ENCODE peak calls at places on chromosomes 13 and 19, in seven cellular contexts. One of them, this sample, is unnamed.

GRCh38 chr13:109381546-109382180 is 404.7 kb downstream of the IRS2 start:
- DNase-seq in H1: no peak
- DNase-seq in A673: no peak
- DNase-seq in GM23248: peak
- DNase-seq in DND-41: no peak
- DNase-seq in GM12878: no peak
- DNase-seq in mammary epithelial cell: peak
- DNase-seq in this sample: no peak

GRCh38 chr13:60329221-60329983 is 67.6 kb upstream of the TDRD3 start:
- DNase-seq in mammary epithelial cell: peak
- DNase-seq in GM23248: peak
- DNase-seq in DND-41: peak
- DNase-seq in A673: peak
- DNase-seq in GM12878: peak
- DNase-seq in H1: peak
- DNase-seq in this sample: no peak

GRCh38 chr13:25224151-25224550 is 52.1 kb upstream of the AMER2 start:
- DNase-seq in GM23248: no peak
- DNase-seq in mammary epithelial cell: no peak
- DNase-seq in H1: no peak
- DNase-seq in DND-41: no peak
- DNase-seq in A673: no peak
- DNase-seq in GM12878: no peak
- DNase-seq in this sample: no peak

GRCh38 chr13:33264620-33264978 is 21.0 kb downstream of the STARD13 start:
- DNase-seq in mammary epithelial cell: no peak
- DNase-seq in GM12878: no peak
- DNase-seq in A673: no peak
- DNase-seq in DND-41: no peak
- DNase-seq in H1: no peak
- DNase-seq in GM23248: no peak
- DNase-seq in this sample: no peak

GRCh38 chr19:4455742-4456565 is 1.6 kb downstream of the UBXN6 start:
- DNase-seq in mammary epithelial cell: peak
- DNase-seq in H1: no peak
- DNase-seq in DND-41: no peak
- DNase-seq in GM23248: peak
- DNase-seq in GM12878: no peak
- DNase-seq in A673: no peak
- DNase-seq in this sample: no peak

GRCh38 chr13:95296326-95296939 is 4.8 kb downstream of the ABCC4 start:
- DNase-seq in H1: peak
- DNase-seq in GM23248: peak
- DNase-seq in A673: no peak
- DNase-seq in DND-41: no peak
- DNase-seq in GM12878: no peak
- DNase-seq in mammary epithelial cell: peak
- DNase-seq in this sample: no peak

GRCh38 chr19:47434088-47434487 is 14.8 kb upstream of the MEIS3 start:
- DNase-seq in GM12878: no peak
- DNase-seq in DND-41: no peak
- DNase-seq in GM23248: no peak
- DNase-seq in H1: no peak
- DNase-seq in mammary epithelial cell: no peak
- DNase-seq in A673: no peak
- DNase-seq in this sample: no peak

GRCh38 chr13:24271611-24272451 is 37.5 kb upstream of the C1QTNF9 start:
- DNase-seq in A673: peak
- DNase-seq in DND-41: peak
- DNase-seq in mammary epithelial cell: peak
- DNase-seq in H1: no peak
- DNase-seq in GM12878: peak
- DNase-seq in GM23248: peak
- DNase-seq in this sample: no peak

GRCh38 chr13:33312150-33312908 is 26.8 kb upstream of the STARD13 start:
- DNase-seq in GM12878: no peak
- DNase-seq in H1: no peak
- DNase-seq in mammary epithelial cell: peak
- DNase-seq in A673: peak
- DNase-seq in GM23248: peak
- DNase-seq in DND-41: no peak
- DNase-seq in this sample: no peak

GRCh38 chr13:57568865-57569264 is 62.7 kb upstream of the PCDH17 start:
- DNase-seq in A673: no peak
- DNase-seq in mammary epithelial cell: no peak
- DNase-seq in DND-41: no peak
- DNase-seq in GM12878: no peak
- DNase-seq in H1: no peak
- DNase-seq in GM23248: no peak
- DNase-seq in this sample: no peak

GRCh38 chr19:46014534-46014933 is 8.3 kb downstream of the PGLYRP1 start:
- DNase-seq in mammary epithelial cell: no peak
- DNase-seq in GM23248: no peak
- DNase-seq in H1: no peak
- DNase-seq in A673: no peak
- DNase-seq in DND-41: no peak
- DNase-seq in GM12878: no peak
- DNase-seq in this sample: no peak
- TF ChIP-seq EZH2 in mammary epithelial cell: no peak
- TF ChIP-seq EZH2 in GM23248: no peak
- TF ChIP-seq EZH2 in H1: no peak
- TF ChIP-seq EZH2 in A673: no peak
- TF ChIP-seq EZH2 in DND-41: no peak
- TF ChIP-seq EZH2 in GM12878: no peak
- TF ChIP-seq EZH2 in this sample: no peak

DNA sequence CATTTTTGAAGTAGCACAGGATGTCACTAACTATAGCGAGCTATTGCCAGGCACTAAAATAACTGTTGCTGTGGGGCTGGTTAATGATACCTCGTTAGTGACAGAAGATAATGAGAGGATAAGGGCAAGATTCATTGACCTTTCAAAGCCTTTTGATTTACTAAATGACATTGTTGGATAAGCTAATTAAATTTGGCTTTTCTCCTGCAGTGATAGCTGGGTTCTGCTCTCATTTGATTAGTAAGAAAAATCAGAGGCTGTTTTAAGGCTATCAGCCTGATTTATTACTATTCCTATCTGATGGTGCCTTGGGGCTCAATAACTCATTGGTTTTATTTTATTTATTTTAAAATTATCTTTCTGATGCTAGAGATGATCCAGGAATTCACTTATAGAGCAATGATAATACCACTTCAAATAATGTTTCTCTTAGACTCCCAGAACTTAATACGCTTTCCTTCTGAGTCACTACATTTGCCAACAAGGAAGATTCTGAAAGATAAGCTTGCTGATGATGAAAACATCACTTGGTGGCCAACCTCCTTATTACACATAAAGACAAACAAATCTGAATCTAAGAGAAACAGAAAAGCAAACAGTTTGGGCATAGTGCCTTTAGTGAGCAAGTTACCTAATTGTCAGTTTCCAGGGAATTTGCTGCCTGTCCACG is 501.3 kb upstream of the ARGLU1 start:
- DNase-seq in GM23248: no peak
- DNase-seq in DND-41: no peak
- DNase-seq in GM12878: no peak
- DNase-seq in mammary epithelial cell: no peak
- DNase-seq in H1: no peak
- DNase-seq in A673: no peak
- DNase-seq in this sample: no peak
- TF ChIP-seq EZH2 in GM23248: no peak
- TF ChIP-seq EZH2 in DND-41: no peak
- TF ChIP-seq EZH2 in GM12878: no peak
- TF ChIP-seq EZH2 in mammary epithelial cell: no peak
- TF ChIP-seq EZH2 in H1: no peak
- TF ChIP-seq EZH2 in A673: no peak
- TF ChIP-seq EZH2 in this sample: no peak

GRCh38 chr19:42422576-42423461 is 4.4 kb downstream of the LIPE start:
- DNase-seq in GM23248: no peak
- DNase-seq in GM12878: no peak
- DNase-seq in mammary epithelial cell: peak
- DNase-seq in A673: peak
- DNase-seq in DND-41: no peak
- DNase-seq in H1: no peak
- DNase-seq in this sample: no peak

GRCh38 chr19:42422092-42422575 is 5.1 kb downstream of the LIPE start:
- DNase-seq in GM23248: no peak
- DNase-seq in DND-41: no peak
- DNase-seq in A673: no peak
- DNase-seq in mammary epithelial cell: no peak
- DNase-seq in H1: no peak
- DNase-seq in GM12878: no peak
- DNase-seq in this sample: no peak

GRCh38 chr19:42424712-42425131 is 2.5 kb downstream of the LIPE start:
- DNase-seq in H1: peak
- DNase-seq in GM12878: no peak
- DNase-seq in GM23248: no peak
- DNase-seq in mammary epithelial cell: no peak
- DNase-seq in A673: no peak
- DNase-seq in DND-41: no peak
- DNase-seq in this sample: no peak

GRCh38 chr19:42424345-42424707 is 2.9 kb downstream of the LIPE start:
- DNase-seq in DND-41: no peak
- DNase-seq in mammary epithelial cell: no peak
- DNase-seq in H1: no peak
- DNase-seq in A673: no peak
- DNase-seq in GM23248: no peak
- DNase-seq in GM12878: no peak
- DNase-seq in this sample: no peak

GRCh38 chr19:42423462-42424344 is 3.5 kb downstream of the LIPE start:
- DNase-seq in H1: peak
- DNase-seq in GM12878: no peak
- DNase-seq in A673: peak
- DNase-seq in DND-41: peak
- DNase-seq in mammary epithelial cell: peak
- DNase-seq in GM23248: peak
- DNase-seq in this sample: no peak
- TF ChIP-seq EZH2 in H1: no peak
- TF ChIP-seq EZH2 in GM12878: no peak
- TF ChIP-seq EZH2 in A673: no peak
- TF ChIP-seq EZH2 in DND-41: no peak
- TF ChIP-seq EZH2 in mammary epithelial cell: no peak
- TF ChIP-seq EZH2 in GM23248: no peak
- TF ChIP-seq EZH2 in this sample: no peak

GRCh38 chr13:111286162-111286561 is 34.3 kb upstream of the TEX29 start:
- DNase-seq in H1: no peak
- DNase-seq in GM12878: no peak
- DNase-seq in A673: no peak
- DNase-seq in DND-41: no peak
- DNase-seq in mammary epithelial cell: no peak
- DNase-seq in GM23248: no peak
- DNase-seq in this sample: no peak
- TF ChIP-seq EZH2 in H1: no peak
- TF ChIP-seq EZH2 in GM12878: no peak
- TF ChIP-seq EZH2 in A673: no peak
- TF ChIP-seq EZH2 in DND-41: no peak
- TF ChIP-seq EZH2 in mammary epithelial cell: no peak
- TF ChIP-seq EZH2 in GM23248: no peak
- TF ChIP-seq EZH2 in this sample: no peak

GRCh38 chr19:55368701-55369563 is 1.3 kb downstream of the IL11 start:
- DNase-seq in DND-41: no peak
- DNase-seq in A673: no peak
- DNase-seq in H1: no peak
- DNase-seq in GM12878: no peak
- DNase-seq in mammary epithelial cell: peak
- DNase-seq in GM23248: peak
- DNase-seq in this sample: no peak
- TF ChIP-seq EZH2 in DND-41: no peak
- TF ChIP-seq EZH2 in A673: no peak
- TF ChIP-seq EZH2 in H1: no peak
- TF ChIP-seq EZH2 in GM12878: no peak
- TF ChIP-seq EZH2 in mammary epithelial cell: no peak
- TF ChIP-seq EZH2 in GM23248: no peak
- TF ChIP-seq EZH2 in this sample: no peak

GRCh38 chr19:1256646-1257474 is 8.5 kb downstream of the MIDN start:
- DNase-seq in A673: peak
- DNase-seq in GM12878: no peak
- DNase-seq in mammary epithelial cell: no peak
- DNase-seq in H1: no peak
- DNase-seq in DND-41: no peak
- DNase-seq in GM23248: peak
- DNase-seq in this sample: no peak
- TF ChIP-seq EZH2 in A673: no peak
- TF ChIP-seq EZH2 in GM12878: no peak
- TF ChIP-seq EZH2 in mammary epithelial cell: no peak
- TF ChIP-seq EZH2 in H1: no peak
- TF ChIP-seq EZH2 in DND-41: no peak
- TF ChIP-seq EZH2 in GM23248: no peak
- TF ChIP-seq EZH2 in this sample: no peak

DNA sequence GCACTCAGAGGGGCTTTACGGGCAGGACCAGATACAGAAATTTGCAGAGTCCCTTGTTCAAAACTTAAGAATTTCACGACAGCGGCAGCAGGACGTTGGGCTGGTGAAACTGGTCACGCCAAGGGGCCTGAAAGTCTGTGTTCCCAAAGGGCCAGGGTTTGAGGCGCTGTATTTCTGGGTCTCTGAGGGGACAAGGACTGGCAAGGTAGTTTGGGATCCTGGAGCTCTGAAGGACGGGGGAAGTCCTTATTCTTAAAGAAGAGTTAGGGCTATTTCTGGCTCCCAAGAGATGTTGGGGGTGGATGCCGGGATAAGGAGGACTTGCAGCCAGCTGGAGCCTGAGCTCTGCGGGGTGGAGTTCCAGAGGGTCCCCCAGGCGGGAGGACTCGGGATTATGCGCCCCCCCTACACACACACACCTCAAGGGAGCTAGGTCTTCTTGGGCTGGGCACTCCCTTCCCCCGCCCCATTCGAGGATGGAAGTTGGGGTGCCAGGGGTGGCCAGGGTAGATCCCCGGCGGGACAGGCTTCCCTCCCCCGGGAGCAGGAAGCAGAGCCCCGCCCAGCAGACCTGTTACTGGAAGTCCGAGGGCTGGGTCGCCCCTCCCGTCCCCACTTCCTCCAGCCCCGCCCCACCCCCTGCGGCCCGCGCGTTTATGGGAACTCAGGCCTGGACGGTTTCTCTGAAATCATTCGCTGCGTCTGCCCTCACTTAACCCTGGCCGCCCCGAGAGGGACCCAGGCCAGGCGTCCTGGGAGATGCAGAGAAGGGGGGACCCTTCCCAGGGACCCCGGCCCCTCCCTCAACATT is 5.6 kb downstream of the BCL3 start:
- DNase-seq in H1: peak
- DNase-seq in GM12878: no peak
- DNase-seq in GM23248: peak
- DNase-seq in mammary epithelial cell: peak
- DNase-seq in DND-41: peak
- DNase-seq in A673: peak
- DNase-seq in this sample: no peak
- TF ChIP-seq EZH2 in H1: no peak
- TF ChIP-seq EZH2 in GM12878: no peak
- TF ChIP-seq EZH2 in GM23248: no peak
- TF ChIP-seq EZH2 in mammary epithelial cell: no peak
- TF ChIP-seq EZH2 in DND-41: no peak
- TF ChIP-seq EZH2 in A673: no peak
- TF ChIP-seq EZH2 in this sample: no peak

This sample was measured in SK-N-MC.